ENCODE peak calls at places on chromosomes 2 and 18, in nine cellular contexts. K is PC-3, O is HCT116, V is OCI-LY7, Q is GM23248, R is GM23338, L is hepatocyte, J is MM.1S, G is SK-N-SH. U is an unnamed sample.

GRCh38 chr2:205860146-205860545 is 177.8 kb downstream of the NRP2 start:
- DNase-seq in K (no peak), O (no peak), V (no peak), Q (no peak), R (no peak), L (no peak), J (no peak), G (no peak), U (no peak)

GRCh38 chr2:41387519-41387918 is 660.3 kb upstream of the PKDCC start:
- DNase-seq in K (no peak), O (no peak), V (no peak), Q (no peak), R (no peak), L (no peak), J (no peak), G (no peak), U (no peak)

GRCh38 chr2:49175831-49176230 is 21.5 kb upstream of the FSHR start:
- DNase-seq in K (no peak), O (no peak), V (no peak), Q (no peak), R (no peak), L (no peak), J (no peak), G (no peak), U (no peak)

GRCh38 chr2:172556284-172557033 is 569 bp downstream of the PDK1 start:
- DNase-seq in K (peak; percentile 64), O (peak; percentile 31), V (peak; percentile 89), Q (peak; percentile 85), R (peak; percentile 94), L (peak; percentile 67), J (peak; percentile 91), G (no peak), U (peak; percentile 82)

GRCh38 chr2:13524492-13524891 is 807.8 kb downstream of the TRIB2 start:
- DNase-seq in K (no peak), O (no peak), V (no peak), Q (no peak), R (no peak), L (no peak), J (peak; percentile 67), G (no peak), U (no peak)

GRCh38 chr2:130819226-130819914 is 17.3 kb upstream of the ARHGEF4 start:
- DNase-seq in K (no peak), O (no peak), V (no peak), Q (no peak), R (no peak), L (no peak), J (no peak), G (no peak), U (peak; percentile 62)

GRCh38 chr18:79507076-79507545 is 111.4 kb downstream of the NFATC1 start:
- DNase-seq in K (no peak), O (no peak), V (no peak), Q (peak; percentile 79), R (no peak), L (no peak), J (no peak), G (peak; percentile 29), U (no peak)

GRCh38 chr2:66364495-66364992 is 70.4 kb upstream of the MEIS1 start:
- DNase-seq in K (peak; percentile 81), O (no peak), V (no peak), Q (peak; percentile 57), R (no peak), L (peak; percentile 6), J (no peak), G (no peak), U (no peak)

GRCh38 chr2:201707753-201708152 is 9.3 kb upstream of the MPP4 start:
- DNase-seq in K (peak; percentile 67), O (no peak), V (no peak), Q (peak; percentile 84), R (no peak), L (no peak), J (no peak), G (no peak), U (no peak)

GRCh38 chr2:122565364-122565763 is 809.9 kb downstream of the TSN start:
- DNase-seq in K (no peak), O (no peak), V (no peak), Q (no peak), R (no peak), L (no peak), J (no peak), G (no peak), U (no peak)

GRCh38 chr18:56358608-56359007 is 279.8 kb downstream of the TXNL1 start:
- DNase-seq in K (peak; percentile 41), O (no peak), V (no peak), Q (peak; percentile 7), R (peak; percentile 48), L (no peak), J (no peak), G (no peak), U (no peak)

GRCh38 chr18:30358545-30358944 is 684.0 kb downstream of the DSC3 start:
- DNase-seq in K (peak; percentile 66), O (no peak), V (no peak), Q (peak; percentile 39), R (no peak), L (no peak), J (no peak), G (no peak), U (no peak)

GRCh38 chr2:233404227-233404626 is 49.9 kb downstream of the DGKD start:
- DNase-seq in K (peak; percentile 77), O (peak; percentile 32), V (peak; percentile 73), Q (peak; percentile 52), R (peak; percentile 59), L (no peak), J (peak; percentile 57), G (no peak), U (peak; percentile 48)

GRCh38 chr2:31383471-31384153 is 30.9 kb downstream of the XDH start:
- DNase-seq in K (peak; percentile 50), O (no peak), V (no peak), Q (peak; percentile 69), R (no peak), L (no peak), J (no peak), G (no peak), U (no peak)

GRCh38 chr2:173955867-173956266 is 9.3 kb downstream of the SP3 start:
- DNase-seq in K (no peak), O (no peak), V (no peak), Q (no peak), R (no peak), L (no peak), J (no peak), G (no peak), U (no peak)

GRCh38 chr2:198106621-198107020 is 302.2 kb downstream of the PLCL1 start:
- DNase-seq in K (no peak), O (no peak), V (no peak), Q (no peak), R (no peak), L (no peak), J (no peak), G (no peak), U (no peak)

GRCh38 chr2:203934006-203934632 is 2.4 kb upstream of the ICOS start:
- DNase-seq in K (no peak), O (no peak), V (no peak), Q (peak; percentile 8), R (no peak), L (no peak), J (no peak), G (no peak), U (no peak)

GRCh38 chr18:55097406-55098170 is 138.3 kb upstream of the CCDC68 start:
- DNase-seq in K (no peak), O (no peak), V (no peak), Q (peak; percentile 55), R (no peak), L (peak; percentile 62), J (no peak), G (no peak), U (no peak)

GRCh38 chr2:82731824-82732223 is 1727.3 kb downstream of the SUCLG1 start:
- DNase-seq in K (peak; percentile 11), O (no peak), V (no peak), Q (no peak), R (no peak), L (no peak), J (no peak), G (no peak), U (no peak)
- H3K36me3 ChIP-seq in K (no peaks in the 10 kb centered on the region), O (no peaks in the 10 kb centered on the region), V (no peaks in the 10 kb centered on the region), Q (no peaks in the 10 kb centered on the region), R (no peaks in the 10 kb centered on the region), L (no peaks in the 10 kb centered on the region), J (no peaks in the 10 kb centered on the region), G (no peaks in the 10 kb centered on the region), U (no peaks in the 10 kb centered on the region)

DNA sequence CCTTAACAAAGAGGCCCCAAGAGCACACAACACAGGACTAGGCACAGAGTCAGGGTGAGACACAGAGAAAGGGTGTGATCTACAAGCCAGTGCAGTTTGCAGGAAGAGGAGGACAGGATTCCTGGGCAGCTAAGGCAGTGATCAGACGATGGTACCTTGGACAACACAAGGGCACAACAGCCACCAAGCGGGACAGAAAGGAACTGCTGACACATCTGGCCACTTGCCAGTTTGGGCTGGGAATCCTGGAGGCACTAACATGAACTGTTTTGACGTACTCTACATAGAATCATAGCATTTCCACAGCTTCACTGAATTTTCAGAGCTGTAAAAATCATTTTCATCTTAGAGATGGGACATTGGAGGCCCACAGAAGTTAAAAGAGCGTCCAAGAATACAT is 221.5 kb upstream of the SLC35G4 start:
- DNase-seq in K (peak; percentile 73), O (peak; percentile 70), V (no peak), Q (peak; percentile 80), R (peak; percentile 46), L (peak; percentile 73), J (no peak), G (peak; percentile 42), U (peak; percentile 46)
- H2AFZ ChIP-seq in K (no peak overlapping the region), O (no peak overlapping the region), V (no peak overlapping the region), Q (no peak overlapping the region), R (no peak overlapping the region), L (no peak overlapping the region), J (no peak overlapping the region), G (no peak overlapping the region), U (no peak overlapping the region)

GRCh38 chr18:59266876-59267510 is 6.3 kb downstream of the RAX start:
- DNase-seq in K (no peak), O (no peak), V (no peak), Q (no peak), R (peak; percentile 5), L (no peak), J (no peak), G (no peak), U (no peak)

GRCh38 chr18:59266019-59266369 is 7.3 kb downstream of the RAX start:
- DNase-seq in K (no peak), O (no peak), V (no peak), Q (no peak), R (peak; percentile 2), L (no peak), J (no peak), G (no peak), U (no peak)

GRCh38 chr18:59267511-59268126 is 5.6 kb downstream of the RAX start:
- DNase-seq in K (no peak), O (no peak), V (no peak), Q (peak; percentile 43), R (peak; percentile 75), L (no peak), J (no peak), G (peak; percentile 41), U (peak; percentile 59)

GRCh38 chr18:59265246-59266018 is 7.8 kb downstream of the RAX start:
- DNase-seq in K (no peak), O (no peak), V (no peak), Q (peak; percentile 26), R (peak; percentile 96), L (no peak), J (no peak), G (peak; percentile 66), U (peak; percentile 88)

GRCh38 chr18:59266459-59266858 is 6.8 kb downstream of the RAX start:
- DNase-seq in K (no peak), O (no peak), V (no peak), Q (no peak), R (no peak), L (no peak), J (no peak), G (no peak), U (no peak)
- TF ChIP-seq EZH2phosphoT487 in K (no peak), O (no peak), V (no peak), Q (peak; percentile 31), R (no peak), L (peak; percentile 83), J (no peak), G (no peak), U (no peak)

GRCh38 chr2:210020138-210020537 is 17.7 kb downstream of the RPE start:
- DNase-seq in K (no peak), O (no peak), V (no peak), Q (no peak), R (no peak), L (no peak), J (no peak), G (no peak), U (no peak)
- H3K36me3 ChIP-seq in K (peaks cover 65% of the 10 kb centered on the region), O (peaks cover 59% of the 10 kb centered on the region), V (peaks cover 99% of the 10 kb centered on the region), Q (peaks cover 76% of the 10 kb centered on the region), R (peaks cover 47% of the 10 kb centered on the region), L (no peaks in the 10 kb centered on the region), J (peaks cover 33% of the 10 kb centered on the region), G (peaks cover 96% of the 10 kb centered on the region), U (peaks cover 28% of the 10 kb centered on the region)